ENCODE peak calls at places on chromosomes 7 and 10, in ten cellular contexts. One of them, this sample, is unnamed.

GRCh38 chr7:108167460-108167859 is 37.3 kb upstream of the LAMB4 start:
- DNase-seq in fibroblast of lung: peak
- DNase-seq in activated naive CD4-positive, alpha-beta T cell treated with anti-CD3 and anti-CD28 coated beads for 36 hours: no peak
- DNase-seq in nucleus accumbens: no peak
- DNase-seq in activated T-helper 2 cell treated with anti-CD3 and anti-CD28 coated beads, Interferon-gamma antibody, Interleukin-2, Interleukin-4, amounts not matched to agents 10 μg/mL and 5 μg/mL and 100 μg/mL, durations not matched to agents 14 hours and 24 hours and 36 hours: no peak
- DNase-seq in activated CD8-positive, alpha-beta memory T cell treated with anti-CD3 and anti-CD28 coated beads for 24 hours: no peak
- DNase-seq in AG10803: peak
- DNase-seq in iPS-NIHi11: no peak
- DNase-seq in AG08395: peak
- DNase-seq in stimulated activated CD4-positive, alpha-beta T cell treated with anti-CD3 and anti-CD28 coated beads, Interleukin-1b, Interleukin-23, amount 100 ng/mL, for 24 hours: no peak
- DNase-seq in this sample: no peak

GRCh38 chr10:133372507-133372906 is 647 bp downstream of the ECHS1 start:
- DNase-seq in fibroblast of lung: no peak
- DNase-seq in iPS-NIHi11: peak
- DNase-seq in activated naive CD4-positive, alpha-beta T cell treated with anti-CD3 and anti-CD28 coated beads for 36 hours: no peak
- DNase-seq in nucleus accumbens: no peak
- DNase-seq in AG08395: no peak
- DNase-seq in activated T-helper 2 cell treated with anti-CD3 and anti-CD28 coated beads, Interferon-gamma antibody, Interleukin-2, Interleukin-4, amounts not matched to agents 10 μg/mL and 5 μg/mL and 100 μg/mL, durations not matched to agents 14 hours and 24 hours and 36 hours: no peak
- DNase-seq in AG10803: no peak
- DNase-seq in activated CD8-positive, alpha-beta memory T cell treated with anti-CD3 and anti-CD28 coated beads for 24 hours: no peak
- DNase-seq in stimulated activated CD4-positive, alpha-beta T cell treated with anti-CD3 and anti-CD28 coated beads, Interleukin-1b, Interleukin-23, amount 100 ng/mL, for 24 hours: no peak
- DNase-seq in this sample: no peak

GRCh38 chr7:105096306-105096705 is 82.3 kb downstream of the KMT2E start:
- DNase-seq in AG08395: no peak
- DNase-seq in AG10803: no peak
- DNase-seq in stimulated activated CD4-positive, alpha-beta T cell treated with anti-CD3 and anti-CD28 coated beads, Interleukin-1b, Interleukin-23, amount 100 ng/mL, for 24 hours: no peak
- DNase-seq in iPS-NIHi11: no peak
- DNase-seq in nucleus accumbens: no peak
- DNase-seq in activated T-helper 2 cell treated with anti-CD3 and anti-CD28 coated beads, Interferon-gamma antibody, Interleukin-2, Interleukin-4, amounts not matched to agents 10 μg/mL and 5 μg/mL and 100 μg/mL, durations not matched to agents 14 hours and 24 hours and 36 hours: no peak
- DNase-seq in fibroblast of lung: no peak
- DNase-seq in activated naive CD4-positive, alpha-beta T cell treated with anti-CD3 and anti-CD28 coated beads for 36 hours: no peak
- DNase-seq in activated CD8-positive, alpha-beta memory T cell treated with anti-CD3 and anti-CD28 coated beads for 24 hours: no peak
- DNase-seq in this sample: no peak

GRCh38 chr10:57982091-57982490 is 285.6 kb downstream of the IPMK start:
- DNase-seq in iPS-NIHi11: no peak
- DNase-seq in activated CD8-positive, alpha-beta memory T cell treated with anti-CD3 and anti-CD28 coated beads for 24 hours: no peak
- DNase-seq in nucleus accumbens: no peak
- DNase-seq in stimulated activated CD4-positive, alpha-beta T cell treated with anti-CD3 and anti-CD28 coated beads, Interleukin-1b, Interleukin-23, amount 100 ng/mL, for 24 hours: no peak
- DNase-seq in activated naive CD4-positive, alpha-beta T cell treated with anti-CD3 and anti-CD28 coated beads for 36 hours: no peak
- DNase-seq in AG10803: no peak
- DNase-seq in activated T-helper 2 cell treated with anti-CD3 and anti-CD28 coated beads, Interferon-gamma antibody, Interleukin-2, Interleukin-4, amounts not matched to agents 10 μg/mL and 5 μg/mL and 100 μg/mL, durations not matched to agents 14 hours and 24 hours and 36 hours: no peak
- DNase-seq in AG08395: no peak
- DNase-seq in fibroblast of lung: no peak
- DNase-seq in this sample: no peak

GRCh38 chr7:6178273-6179029 is 94.0 kb downstream of the CYTH3 start:
- DNase-seq in stimulated activated CD4-positive, alpha-beta T cell treated with anti-CD3 and anti-CD28 coated beads, Interleukin-1b, Interleukin-23, amount 100 ng/mL, for 24 hours: no peak
- DNase-seq in AG08395: no peak
- DNase-seq in AG10803: peak
- DNase-seq in activated naive CD4-positive, alpha-beta T cell treated with anti-CD3 and anti-CD28 coated beads for 36 hours: no peak
- DNase-seq in nucleus accumbens: no peak
- DNase-seq in iPS-NIHi11: no peak
- DNase-seq in activated CD8-positive, alpha-beta memory T cell treated with anti-CD3 and anti-CD28 coated beads for 24 hours: no peak
- DNase-seq in activated T-helper 2 cell treated with anti-CD3 and anti-CD28 coated beads, Interferon-gamma antibody, Interleukin-2, Interleukin-4, amounts not matched to agents 10 μg/mL and 5 μg/mL and 100 μg/mL, durations not matched to agents 14 hours and 24 hours and 36 hours: no peak
- DNase-seq in fibroblast of lung: no peak
- DNase-seq in this sample: no peak

GRCh38 chr10:116138897-116139296 is 134.1 kb downstream of the GFRA1 start:
- DNase-seq in iPS-NIHi11: no peak
- DNase-seq in fibroblast of lung: no peak
- DNase-seq in AG08395: no peak
- DNase-seq in activated T-helper 2 cell treated with anti-CD3 and anti-CD28 coated beads, Interferon-gamma antibody, Interleukin-2, Interleukin-4, amounts not matched to agents 10 μg/mL and 5 μg/mL and 100 μg/mL, durations not matched to agents 14 hours and 24 hours and 36 hours: no peak
- DNase-seq in nucleus accumbens: no peak
- DNase-seq in stimulated activated CD4-positive, alpha-beta T cell treated with anti-CD3 and anti-CD28 coated beads, Interleukin-1b, Interleukin-23, amount 100 ng/mL, for 24 hours: no peak
- DNase-seq in activated CD8-positive, alpha-beta memory T cell treated with anti-CD3 and anti-CD28 coated beads for 24 hours: no peak
- DNase-seq in activated naive CD4-positive, alpha-beta T cell treated with anti-CD3 and anti-CD28 coated beads for 36 hours: no peak
- DNase-seq in AG10803: no peak
- DNase-seq in this sample: peak

GRCh38 chr10:45555789-45556188 is 116.8 kb downstream of the ZFAND4 start:
- DNase-seq in AG10803: peak
- DNase-seq in activated T-helper 2 cell treated with anti-CD3 and anti-CD28 coated beads, Interferon-gamma antibody, Interleukin-2, Interleukin-4, amounts not matched to agents 10 μg/mL and 5 μg/mL and 100 μg/mL, durations not matched to agents 14 hours and 24 hours and 36 hours: no peak
- DNase-seq in nucleus accumbens: no peak
- DNase-seq in iPS-NIHi11: no peak
- DNase-seq in activated naive CD4-positive, alpha-beta T cell treated with anti-CD3 and anti-CD28 coated beads for 36 hours: no peak
- DNase-seq in stimulated activated CD4-positive, alpha-beta T cell treated with anti-CD3 and anti-CD28 coated beads, Interleukin-1b, Interleukin-23, amount 100 ng/mL, for 24 hours: no peak
- DNase-seq in AG08395: no peak
- DNase-seq in fibroblast of lung: peak
- DNase-seq in activated CD8-positive, alpha-beta memory T cell treated with anti-CD3 and anti-CD28 coated beads for 24 hours: no peak
- DNase-seq in this sample: no peak

GRCh38 chr7:2956526-2957368 is 86.9 kb downstream of the CARD11 start:
- DNase-seq in nucleus accumbens: no peak
- DNase-seq in AG10803: peak
- DNase-seq in fibroblast of lung: peak
- DNase-seq in activated T-helper 2 cell treated with anti-CD3 and anti-CD28 coated beads, Interferon-gamma antibody, Interleukin-2, Interleukin-4, amounts not matched to agents 10 μg/mL and 5 μg/mL and 100 μg/mL, durations not matched to agents 14 hours and 24 hours and 36 hours: no peak
- DNase-seq in AG08395: peak
- DNase-seq in activated CD8-positive, alpha-beta memory T cell treated with anti-CD3 and anti-CD28 coated beads for 24 hours: peak
- DNase-seq in activated naive CD4-positive, alpha-beta T cell treated with anti-CD3 and anti-CD28 coated beads for 36 hours: peak
- DNase-seq in stimulated activated CD4-positive, alpha-beta T cell treated with anti-CD3 and anti-CD28 coated beads, Interleukin-1b, Interleukin-23, amount 100 ng/mL, for 24 hours: no peak
- DNase-seq in iPS-NIHi11: no peak
- DNase-seq in this sample: no peak

GRCh38 chr7:99791021-99791420 is 7.0 kb upstream of the CYP3A4 start:
- DNase-seq in nucleus accumbens: no peak
- DNase-seq in activated CD8-positive, alpha-beta memory T cell treated with anti-CD3 and anti-CD28 coated beads for 24 hours: no peak
- DNase-seq in AG08395: no peak
- DNase-seq in iPS-NIHi11: no peak
- DNase-seq in stimulated activated CD4-positive, alpha-beta T cell treated with anti-CD3 and anti-CD28 coated beads, Interleukin-1b, Interleukin-23, amount 100 ng/mL, for 24 hours: no peak
- DNase-seq in activated naive CD4-positive, alpha-beta T cell treated with anti-CD3 and anti-CD28 coated beads for 36 hours: no peak
- DNase-seq in AG10803: peak
- DNase-seq in fibroblast of lung: no peak
- DNase-seq in activated T-helper 2 cell treated with anti-CD3 and anti-CD28 coated beads, Interferon-gamma antibody, Interleukin-2, Interleukin-4, amounts not matched to agents 10 μg/mL and 5 μg/mL and 100 μg/mL, durations not matched to agents 14 hours and 24 hours and 36 hours: no peak
- DNase-seq in this sample: no peak

GRCh38 chr10:26365681-26366327 is 72.3 kb upstream of the APBB1IP start:
- DNase-seq in AG08395: no peak
- DNase-seq in nucleus accumbens: no peak
- DNase-seq in fibroblast of lung: no peak
- DNase-seq in activated naive CD4-positive, alpha-beta T cell treated with anti-CD3 and anti-CD28 coated beads for 36 hours: no peak
- DNase-seq in AG10803: no peak
- DNase-seq in activated T-helper 2 cell treated with anti-CD3 and anti-CD28 coated beads, Interferon-gamma antibody, Interleukin-2, Interleukin-4, amounts not matched to agents 10 μg/mL and 5 μg/mL and 100 μg/mL, durations not matched to agents 14 hours and 24 hours and 36 hours: no peak
- DNase-seq in iPS-NIHi11: no peak
- DNase-seq in stimulated activated CD4-positive, alpha-beta T cell treated with anti-CD3 and anti-CD28 coated beads, Interleukin-1b, Interleukin-23, amount 100 ng/mL, for 24 hours: no peak
- DNase-seq in activated CD8-positive, alpha-beta memory T cell treated with anti-CD3 and anti-CD28 coated beads for 24 hours: no peak
- DNase-seq in this sample: no peak

GRCh38 chr10:133350283-133350949 is 3.2 kb downstream of the PRAP1 start:
- DNase-seq in stimulated activated CD4-positive, alpha-beta T cell treated with anti-CD3 and anti-CD28 coated beads, Interleukin-1b, Interleukin-23, amount 100 ng/mL, for 24 hours: no peak
- DNase-seq in fibroblast of lung: no peak
- DNase-seq in AG10803: no peak
- DNase-seq in activated T-helper 2 cell treated with anti-CD3 and anti-CD28 coated beads, Interferon-gamma antibody, Interleukin-2, Interleukin-4, amounts not matched to agents 10 μg/mL and 5 μg/mL and 100 μg/mL, durations not matched to agents 14 hours and 24 hours and 36 hours: no peak
- DNase-seq in AG08395: no peak
- DNase-seq in iPS-NIHi11: no peak
- DNase-seq in activated naive CD4-positive, alpha-beta T cell treated with anti-CD3 and anti-CD28 coated beads for 36 hours: no peak
- DNase-seq in activated CD8-positive, alpha-beta memory T cell treated with anti-CD3 and anti-CD28 coated beads for 24 hours: no peak
- DNase-seq in nucleus accumbens: no peak
- DNase-seq in this sample: no peak

GRCh38 chr10:17457083-17457482 is 2.7 kb upstream of the ST8SIA6 start:
- DNase-seq in activated naive CD4-positive, alpha-beta T cell treated with anti-CD3 and anti-CD28 coated beads for 36 hours: no peak
- DNase-seq in AG10803: no peak
- DNase-seq in iPS-NIHi11: no peak
- DNase-seq in activated CD8-positive, alpha-beta memory T cell treated with anti-CD3 and anti-CD28 coated beads for 24 hours: no peak
- DNase-seq in AG08395: no peak
- DNase-seq in fibroblast of lung: no peak
- DNase-seq in activated T-helper 2 cell treated with anti-CD3 and anti-CD28 coated beads, Interferon-gamma antibody, Interleukin-2, Interleukin-4, amounts not matched to agents 10 μg/mL and 5 μg/mL and 100 μg/mL, durations not matched to agents 14 hours and 24 hours and 36 hours: no peak
- DNase-seq in nucleus accumbens: no peak
- DNase-seq in stimulated activated CD4-positive, alpha-beta T cell treated with anti-CD3 and anti-CD28 coated beads, Interleukin-1b, Interleukin-23, amount 100 ng/mL, for 24 hours: no peak
- DNase-seq in this sample: no peak

GRCh38 chr10:22246680-22247391 is 29.0 kb upstream of the EBLN1 start:
- DNase-seq in AG10803: peak
- DNase-seq in fibroblast of lung: peak
- DNase-seq in activated CD8-positive, alpha-beta memory T cell treated with anti-CD3 and anti-CD28 coated beads for 24 hours: peak
- DNase-seq in activated T-helper 2 cell treated with anti-CD3 and anti-CD28 coated beads, Interferon-gamma antibody, Interleukin-2, Interleukin-4, amounts not matched to agents 10 μg/mL and 5 μg/mL and 100 μg/mL, durations not matched to agents 14 hours and 24 hours and 36 hours: no peak
- DNase-seq in iPS-NIHi11: no peak
- DNase-seq in activated naive CD4-positive, alpha-beta T cell treated with anti-CD3 and anti-CD28 coated beads for 36 hours: peak
- DNase-seq in AG08395: peak
- DNase-seq in nucleus accumbens: no peak
- DNase-seq in stimulated activated CD4-positive, alpha-beta T cell treated with anti-CD3 and anti-CD28 coated beads, Interleukin-1b, Interleukin-23, amount 100 ng/mL, for 24 hours: no peak
- DNase-seq in this sample: peak

GRCh38 chr10:14185501-14186045 is 145.2 kb downstream of the FRMD4A start:
- DNase-seq in activated T-helper 2 cell treated with anti-CD3 and anti-CD28 coated beads, Interferon-gamma antibody, Interleukin-2, Interleukin-4, amounts not matched to agents 10 μg/mL and 5 μg/mL and 100 μg/mL, durations not matched to agents 14 hours and 24 hours and 36 hours: peak
- DNase-seq in AG10803: no peak
- DNase-seq in AG08395: no peak
- DNase-seq in iPS-NIHi11: peak
- DNase-seq in stimulated activated CD4-positive, alpha-beta T cell treated with anti-CD3 and anti-CD28 coated beads, Interleukin-1b, Interleukin-23, amount 100 ng/mL, for 24 hours: peak
- DNase-seq in activated naive CD4-positive, alpha-beta T cell treated with anti-CD3 and anti-CD28 coated beads for 36 hours: peak
- DNase-seq in nucleus accumbens: no peak
- DNase-seq in fibroblast of lung: peak
- DNase-seq in activated CD8-positive, alpha-beta memory T cell treated with anti-CD3 and anti-CD28 coated beads for 24 hours: peak
- DNase-seq in this sample: peak

GRCh38 chr10:49585387-49585786 is 24.7 kb upstream of the SLC18A3 start:
- DNase-seq in AG08395: no peak
- DNase-seq in nucleus accumbens: no peak
- DNase-seq in activated T-helper 2 cell treated with anti-CD3 and anti-CD28 coated beads, Interferon-gamma antibody, Interleukin-2, Interleukin-4, amounts not matched to agents 10 μg/mL and 5 μg/mL and 100 μg/mL, durations not matched to agents 14 hours and 24 hours and 36 hours: no peak
- DNase-seq in iPS-NIHi11: no peak
- DNase-seq in stimulated activated CD4-positive, alpha-beta T cell treated with anti-CD3 and anti-CD28 coated beads, Interleukin-1b, Interleukin-23, amount 100 ng/mL, for 24 hours: no peak
- DNase-seq in AG10803: peak
- DNase-seq in activated naive CD4-positive, alpha-beta T cell treated with anti-CD3 and anti-CD28 coated beads for 36 hours: no peak
- DNase-seq in activated CD8-positive, alpha-beta memory T cell treated with anti-CD3 and anti-CD28 coated beads for 24 hours: no peak
- DNase-seq in fibroblast of lung: no peak
- DNase-seq in this sample: no peak

GRCh38 chr7:158957921-158958471 is 101.6 kb downstream of the DYNC2I1 start:
- DNase-seq in fibroblast of lung: no peak
- DNase-seq in AG08395: no peak
- DNase-seq in activated naive CD4-positive, alpha-beta T cell treated with anti-CD3 and anti-CD28 coated beads for 36 hours: peak
- DNase-seq in stimulated activated CD4-positive, alpha-beta T cell treated with anti-CD3 and anti-CD28 coated beads, Interleukin-1b, Interleukin-23, amount 100 ng/mL, for 24 hours: no peak
- DNase-seq in activated T-helper 2 cell treated with anti-CD3 and anti-CD28 coated beads, Interferon-gamma antibody, Interleukin-2, Interleukin-4, amounts not matched to agents 10 μg/mL and 5 μg/mL and 100 μg/mL, durations not matched to agents 14 hours and 24 hours and 36 hours: peak
- DNase-seq in AG10803: no peak
- DNase-seq in iPS-NIHi11: peak
- DNase-seq in nucleus accumbens: no peak
- DNase-seq in activated CD8-positive, alpha-beta memory T cell treated with anti-CD3 and anti-CD28 coated beads for 24 hours: peak
- DNase-seq in this sample: peak

GRCh38 chr7:9231683-9232082 is 798.3 kb downstream of the NXPH1 start:
- DNase-seq in AG08395: no peak
- DNase-seq in fibroblast of lung: no peak
- DNase-seq in activated CD8-positive, alpha-beta memory T cell treated with anti-CD3 and anti-CD28 coated beads for 24 hours: no peak
- DNase-seq in activated naive CD4-positive, alpha-beta T cell treated with anti-CD3 and anti-CD28 coated beads for 36 hours: no peak
- DNase-seq in AG10803: no peak
- DNase-seq in activated T-helper 2 cell treated with anti-CD3 and anti-CD28 coated beads, Interferon-gamma antibody, Interleukin-2, Interleukin-4, amounts not matched to agents 10 μg/mL and 5 μg/mL and 100 μg/mL, durations not matched to agents 14 hours and 24 hours and 36 hours: no peak
- DNase-seq in nucleus accumbens: no peak
- DNase-seq in iPS-NIHi11: no peak
- DNase-seq in stimulated activated CD4-positive, alpha-beta T cell treated with anti-CD3 and anti-CD28 coated beads, Interleukin-1b, Interleukin-23, amount 100 ng/mL, for 24 hours: no peak
- DNase-seq in this sample: peak

GRCh38 chr7:24879281-24879680 is 100.7 kb downstream of the OSBPL3 start:
- DNase-seq in fibroblast of lung: no peak
- DNase-seq in AG08395: no peak
- DNase-seq in iPS-NIHi11: no peak
- DNase-seq in stimulated activated CD4-positive, alpha-beta T cell treated with anti-CD3 and anti-CD28 coated beads, Interleukin-1b, Interleukin-23, amount 100 ng/mL, for 24 hours: no peak
- DNase-seq in nucleus accumbens: no peak
- DNase-seq in activated CD8-positive, alpha-beta memory T cell treated with anti-CD3 and anti-CD28 coated beads for 24 hours: no peak
- DNase-seq in activated T-helper 2 cell treated with anti-CD3 and anti-CD28 coated beads, Interferon-gamma antibody, Interleukin-2, Interleukin-4, amounts not matched to agents 10 μg/mL and 5 μg/mL and 100 μg/mL, durations not matched to agents 14 hours and 24 hours and 36 hours: no peak
- DNase-seq in activated naive CD4-positive, alpha-beta T cell treated with anti-CD3 and anti-CD28 coated beads for 36 hours: no peak
- DNase-seq in AG10803: no peak
- DNase-seq in this sample: no peak

GRCh38 chr7:2173184-2173827 is 59.4 kb downstream of the MAD1L1 start:
- DNase-seq in activated naive CD4-positive, alpha-beta T cell treated with anti-CD3 and anti-CD28 coated beads for 36 hours: no peak
- DNase-seq in AG08395: no peak
- DNase-seq in fibroblast of lung: no peak
- DNase-seq in nucleus accumbens: no peak
- DNase-seq in stimulated activated CD4-positive, alpha-beta T cell treated with anti-CD3 and anti-CD28 coated beads, Interleukin-1b, Interleukin-23, amount 100 ng/mL, for 24 hours: no peak
- DNase-seq in activated CD8-positive, alpha-beta memory T cell treated with anti-CD3 and anti-CD28 coated beads for 24 hours: no peak
- DNase-seq in iPS-NIHi11: no peak
- DNase-seq in activated T-helper 2 cell treated with anti-CD3 and anti-CD28 coated beads, Interferon-gamma antibody, Interleukin-2, Interleukin-4, amounts not matched to agents 10 μg/mL and 5 μg/mL and 100 μg/mL, durations not matched to agents 14 hours and 24 hours and 36 hours: no peak
- DNase-seq in AG10803: no peak
- DNase-seq in this sample: peak

GRCh38 chr10:114685456-114685855 is 27.4 kb upstream of the ABLIM1 start:
- DNase-seq in fibroblast of lung: no peak
- DNase-seq in AG08395: no peak
- DNase-seq in activated CD8-positive, alpha-beta memory T cell treated with anti-CD3 and anti-CD28 coated beads for 24 hours: no peak
- DNase-seq in nucleus accumbens: no peak
- DNase-seq in activated naive CD4-positive, alpha-beta T cell treated with anti-CD3 and anti-CD28 coated beads for 36 hours: no peak
- DNase-seq in stimulated activated CD4-positive, alpha-beta T cell treated with anti-CD3 and anti-CD28 coated beads, Interleukin-1b, Interleukin-23, amount 100 ng/mL, for 24 hours: no peak
- DNase-seq in AG10803: no peak
- DNase-seq in activated T-helper 2 cell treated with anti-CD3 and anti-CD28 coated beads, Interferon-gamma antibody, Interleukin-2, Interleukin-4, amounts not matched to agents 10 μg/mL and 5 μg/mL and 100 μg/mL, durations not matched to agents 14 hours and 24 hours and 36 hours: no peak
- DNase-seq in iPS-NIHi11: no peak
- DNase-seq in this sample: peak

GRCh38 chr7:135386181-135386580 is 123.7 kb downstream of the CNOT4 start:
- DNase-seq in AG10803: peak
- DNase-seq in fibroblast of lung: no peak
- DNase-seq in activated CD8-positive, alpha-beta memory T cell treated with anti-CD3 and anti-CD28 coated beads for 24 hours: no peak
- DNase-seq in stimulated activated CD4-positive, alpha-beta T cell treated with anti-CD3 and anti-CD28 coated beads, Interleukin-1b, Interleukin-23, amount 100 ng/mL, for 24 hours: no peak
- DNase-seq in nucleus accumbens: no peak
- DNase-seq in activated naive CD4-positive, alpha-beta T cell treated with anti-CD3 and anti-CD28 coated beads for 36 hours: no peak
- DNase-seq in iPS-NIHi11: no peak
- DNase-seq in AG08395: peak
- DNase-seq in activated T-helper 2 cell treated with anti-CD3 and anti-CD28 coated beads, Interferon-gamma antibody, Interleukin-2, Interleukin-4, amounts not matched to agents 10 μg/mL and 5 μg/mL and 100 μg/mL, durations not matched to agents 14 hours and 24 hours and 36 hours: no peak
- DNase-seq in this sample: no peak

GRCh38 chr10:3398825-3399646 is 226.5 kb upstream of the PITRM1 start:
- DNase-seq in AG10803: peak
- DNase-seq in activated naive CD4-positive, alpha-beta T cell treated with anti-CD3 and anti-CD28 coated beads for 36 hours: no peak
- DNase-seq in stimulated activated CD4-positive, alpha-beta T cell treated with anti-CD3 and anti-CD28 coated beads, Interleukin-1b, Interleukin-23, amount 100 ng/mL, for 24 hours: no peak
- DNase-seq in fibroblast of lung: no peak
- DNase-seq in iPS-NIHi11: no peak
- DNase-seq in activated CD8-positive, alpha-beta memory T cell treated with anti-CD3 and anti-CD28 coated beads for 24 hours: no peak
- DNase-seq in activated T-helper 2 cell treated with anti-CD3 and anti-CD28 coated beads, Interferon-gamma antibody, Interleukin-2, Interleukin-4, amounts not matched to agents 10 μg/mL and 5 μg/mL and 100 μg/mL, durations not matched to agents 14 hours and 24 hours and 36 hours: no peak
- DNase-seq in AG08395: peak
- DNase-seq in nucleus accumbens: peak
- DNase-seq in this sample: no peak

GRCh38 chr7:27168265-27168947 is 3.1 kb upstream of the HOXA9 start:
- DNase-seq in fibroblast of lung: no peak
- DNase-seq in activated T-helper 2 cell treated with anti-CD3 and anti-CD28 coated beads, Interferon-gamma antibody, Interleukin-2, Interleukin-4, amounts not matched to agents 10 μg/mL and 5 μg/mL and 100 μg/mL, durations not matched to agents 14 hours and 24 hours and 36 hours: no peak
- DNase-seq in stimulated activated CD4-positive, alpha-beta T cell treated with anti-CD3 and anti-CD28 coated beads, Interleukin-1b, Interleukin-23, amount 100 ng/mL, for 24 hours: no peak
- DNase-seq in AG08395: no peak
- DNase-seq in activated naive CD4-positive, alpha-beta T cell treated with anti-CD3 and anti-CD28 coated beads for 36 hours: peak
- DNase-seq in AG10803: peak
- DNase-seq in activated CD8-positive, alpha-beta memory T cell treated with anti-CD3 and anti-CD28 coated beads for 24 hours: peak
- DNase-seq in iPS-NIHi11: no peak
- DNase-seq in nucleus accumbens: no peak
- DNase-seq in this sample: no peak

GRCh38 chr10:34058922-34059614 is 724.6 kb upstream of the NRP1 start:
- DNase-seq in iPS-NIHi11: no peak
- DNase-seq in activated naive CD4-positive, alpha-beta T cell treated with anti-CD3 and anti-CD28 coated beads for 36 hours: no peak
- DNase-seq in activated T-helper 2 cell treated with anti-CD3 and anti-CD28 coated beads, Interferon-gamma antibody, Interleukin-2, Interleukin-4, amounts not matched to agents 10 μg/mL and 5 μg/mL and 100 μg/mL, durations not matched to agents 14 hours and 24 hours and 36 hours: no peak
- DNase-seq in nucleus accumbens: no peak
- DNase-seq in activated CD8-positive, alpha-beta memory T cell treated with anti-CD3 and anti-CD28 coated beads for 24 hours: no peak
- DNase-seq in AG10803: no peak
- DNase-seq in stimulated activated CD4-positive, alpha-beta T cell treated with anti-CD3 and anti-CD28 coated beads, Interleukin-1b, Interleukin-23, amount 100 ng/mL, for 24 hours: no peak
- DNase-seq in AG08395: no peak
- DNase-seq in fibroblast of lung: no peak
- DNase-seq in this sample: no peak